ENCODE peak calls at places on chromosomes 11 and 22, in ten cellular contexts. One of them, this sample, is unnamed.
A peak's percentile ranks its signal among the peaks of the same experiment; 100 is the strongest.

GRCh38 chr11:19646308-19646707 is 66.3 kb upstream of the NAV2 start:
- DNase-seq in A549: no peak
- DNase-seq in GM12891: no peak
- DNase-seq in uterus: no peak
- DNase-seq in adrenal gland: no peak
- DNase-seq in sigmoid colon: no peak
- DNase-seq in body of pancreas: no peak
- DNase-seq in esophagus squamous epithelium: no peak
- DNase-seq in right lobe of liver: no peak
- DNase-seq in K562: no peak
- DNase-seq in this sample: no peak

GRCh38 chr11:88206746-88207145 is 31.5 kb upstream of the RAB38 start:
- DNase-seq in A549: no peak
- DNase-seq in GM12891: no peak
- DNase-seq in uterus: no peak
- DNase-seq in adrenal gland: no peak
- DNase-seq in sigmoid colon: no peak
- DNase-seq in body of pancreas: no peak
- DNase-seq in esophagus squamous epithelium: no peak
- DNase-seq in right lobe of liver: no peak
- DNase-seq in K562: no peak
- DNase-seq in this sample: no peak

GRCh38 chr11:128200467-128200866 is 386.9 kb downstream of the ETS1 start:
- DNase-seq in A549: no peak
- DNase-seq in GM12891: no peak
- DNase-seq in uterus: no peak
- DNase-seq in adrenal gland: no peak
- DNase-seq in sigmoid colon: no peak
- DNase-seq in body of pancreas: no peak
- DNase-seq in esophagus squamous epithelium: no peak
- DNase-seq in right lobe of liver: no peak
- DNase-seq in K562: no peak
- DNase-seq in this sample: no peak

GRCh38 chr11:82465481-82465880 is 268.2 kb downstream of the FAM181B start:
- DNase-seq in A549: no peak
- DNase-seq in GM12891: no peak
- DNase-seq in uterus: no peak
- DNase-seq in adrenal gland: no peak
- DNase-seq in sigmoid colon: no peak
- DNase-seq in body of pancreas: no peak
- DNase-seq in esophagus squamous epithelium: no peak
- DNase-seq in right lobe of liver: no peak
- DNase-seq in K562: no peak
- DNase-seq in this sample: no peak

GRCh38 chr11:7964873-7965272 is 374 bp downstream of the NLRP10 start:
- DNase-seq in A549: no peak
- DNase-seq in GM12891: no peak
- DNase-seq in uterus: no peak
- DNase-seq in adrenal gland: no peak
- DNase-seq in sigmoid colon: no peak
- DNase-seq in body of pancreas: no peak
- DNase-seq in esophagus squamous epithelium: no peak
- DNase-seq in right lobe of liver: no peak
- DNase-seq in K562: no peak
- DNase-seq in this sample: no peak

GRCh38 chr11:65802841-65803240 is 16.0 kb downstream of the OVOL1 start:
- DNase-seq in A549: no peak
- DNase-seq in GM12891: peak; percentile 71
- DNase-seq in uterus: no peak
- DNase-seq in adrenal gland: no peak
- DNase-seq in sigmoid colon: no peak
- DNase-seq in body of pancreas: no peak
- DNase-seq in esophagus squamous epithelium: no peak
- DNase-seq in right lobe of liver: no peak
- DNase-seq in K562: no peak
- DNase-seq in this sample: no peak

GRCh38 chr11:75668508-75669297 is at the start of gene MAP6:
- DNase-seq in A549: peak; percentile 21
- DNase-seq in GM12891: peak; percentile 48
- DNase-seq in uterus: no peak
- DNase-seq in adrenal gland: peak; percentile 18
- DNase-seq in sigmoid colon: no peak
- DNase-seq in body of pancreas: peak; percentile 9
- DNase-seq in esophagus squamous epithelium: no peak
- DNase-seq in right lobe of liver: no peak
- DNase-seq in K562: peak; percentile 22
- DNase-seq in this sample: no peak

GRCh38 chr11:71240061-71240690 is 12.2 kb downstream of the SHANK2 start:
- DNase-seq in A549: no peak
- DNase-seq in GM12891: no peak
- DNase-seq in uterus: no peak
- DNase-seq in adrenal gland: no peak
- DNase-seq in sigmoid colon: peak; percentile 50
- DNase-seq in body of pancreas: no peak
- DNase-seq in esophagus squamous epithelium: no peak
- DNase-seq in right lobe of liver: peak; percentile 31
- DNase-seq in K562: no peak
- DNase-seq in this sample: no peak

DNA sequence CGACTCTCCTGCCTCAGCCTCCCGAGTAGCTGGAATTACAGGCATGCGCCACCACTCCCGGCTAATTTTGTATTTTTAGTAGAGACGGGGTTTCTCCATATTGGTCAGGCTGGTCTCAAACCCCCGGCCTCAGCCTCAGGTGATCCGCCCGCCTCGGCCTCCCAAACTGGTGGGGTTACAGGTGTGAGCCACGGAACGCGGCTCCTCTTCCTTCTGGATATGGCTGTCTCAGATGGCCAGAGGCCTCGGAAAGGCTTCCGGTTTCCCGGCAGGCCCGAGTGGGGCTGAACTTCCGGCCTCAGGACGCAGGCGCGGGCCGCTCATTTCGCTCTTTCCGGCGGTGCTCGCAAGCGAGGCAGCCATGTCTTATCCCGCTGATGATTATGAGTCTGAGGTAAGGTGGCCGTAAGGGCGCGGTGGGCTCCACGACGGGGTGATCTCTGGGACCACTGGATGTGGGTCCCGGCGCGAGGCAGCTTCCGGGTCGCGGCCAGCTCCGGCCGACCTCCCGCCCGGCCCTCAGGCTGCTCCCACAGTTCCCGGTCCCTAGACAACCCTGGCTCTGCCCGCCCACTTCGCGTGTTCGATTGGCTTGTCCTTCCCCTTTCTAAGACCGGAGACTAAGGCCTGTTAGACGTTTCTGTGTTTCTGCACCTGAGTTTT is at the start of gene EIF3L:
- DNase-seq in A549: peak; percentile 90
- DNase-seq in GM12891: peak; percentile 94
- DNase-seq in uterus: peak; percentile 86
- DNase-seq in adrenal gland: peak; percentile 91
- DNase-seq in sigmoid colon: peak; percentile 95
- DNase-seq in body of pancreas: peak; percentile 93
- DNase-seq in esophagus squamous epithelium: peak; percentile 41
- DNase-seq in right lobe of liver: peak; percentile 94
- DNase-seq in K562: peak; percentile 93
- DNase-seq in this sample: peak; percentile 79
- TF ChIP-seq POLR2A in A549: peak; percentile 69
- TF ChIP-seq POLR2A in GM12891: peak; percentile 89
- TF ChIP-seq POLR2A in uterus: peak; percentile 86
- TF ChIP-seq POLR2A in adrenal gland: peak; percentile 84
- TF ChIP-seq POLR2A in sigmoid colon: peak; percentile 83
- TF ChIP-seq POLR2A in body of pancreas: peak; percentile 83
- TF ChIP-seq POLR2A in esophagus squamous epithelium: no peak
- TF ChIP-seq POLR2A in right lobe of liver: peak; percentile 90
- TF ChIP-seq POLR2A in K562: peak; percentile 98
- TF ChIP-seq POLR2A in this sample: peak; percentile 79

GRCh38 chr11:114111369-114112042 is 52.0 kb downstream of the ZBTB16 start:
- DNase-seq in A549: no peak
- DNase-seq in GM12891: no peak
- DNase-seq in uterus: no peak
- DNase-seq in adrenal gland: no peak
- DNase-seq in sigmoid colon: no peak
- DNase-seq in body of pancreas: no peak
- DNase-seq in esophagus squamous epithelium: no peak
- DNase-seq in right lobe of liver: no peak
- DNase-seq in K562: no peak
- DNase-seq in this sample: no peak
- TF ChIP-seq POLR2A in A549: no peak
- TF ChIP-seq POLR2A in GM12891: no peak
- TF ChIP-seq POLR2A in uterus: no peak
- TF ChIP-seq POLR2A in adrenal gland: no peak
- TF ChIP-seq POLR2A in sigmoid colon: no peak
- TF ChIP-seq POLR2A in body of pancreas: no peak
- TF ChIP-seq POLR2A in esophagus squamous epithelium: no peak
- TF ChIP-seq POLR2A in right lobe of liver: no peak
- TF ChIP-seq POLR2A in K562: no peak
- TF ChIP-seq POLR2A in this sample: no peak

GRCh38 chr11:1546536-1547466 is 25.3 kb downstream of the DUSP8 start:
- DNase-seq in A549: peak; percentile 58
- DNase-seq in GM12891: peak; percentile 88
- DNase-seq in uterus: no peak
- DNase-seq in adrenal gland: peak; percentile 54
- DNase-seq in sigmoid colon: no peak
- DNase-seq in body of pancreas: peak; percentile 71
- DNase-seq in esophagus squamous epithelium: no peak
- DNase-seq in right lobe of liver: no peak
- DNase-seq in K562: peak; percentile 63
- DNase-seq in this sample: peak; percentile 89

GRCh38 chr11:1547467-1548098 is 24.5 kb downstream of the DUSP8 start:
- DNase-seq in A549: no peak
- DNase-seq in GM12891: no peak
- DNase-seq in uterus: no peak
- DNase-seq in adrenal gland: no peak
- DNase-seq in sigmoid colon: no peak
- DNase-seq in body of pancreas: no peak
- DNase-seq in esophagus squamous epithelium: no peak
- DNase-seq in right lobe of liver: no peak
- DNase-seq in K562: no peak
- DNase-seq in this sample: no peak

GRCh38 chr11:1549355-1550330 is 22.4 kb downstream of the DUSP8 start:
- DNase-seq in A549: no peak
- DNase-seq in GM12891: no peak
- DNase-seq in uterus: no peak
- DNase-seq in adrenal gland: no peak
- DNase-seq in sigmoid colon: no peak
- DNase-seq in body of pancreas: no peak
- DNase-seq in esophagus squamous epithelium: no peak
- DNase-seq in right lobe of liver: no peak
- DNase-seq in K562: peak; percentile 48
- DNase-seq in this sample: no peak

GRCh38 chr11:1546077-1546535 is 26.0 kb downstream of the DUSP8 start:
- DNase-seq in A549: no peak
- DNase-seq in GM12891: no peak
- DNase-seq in uterus: no peak
- DNase-seq in adrenal gland: no peak
- DNase-seq in sigmoid colon: no peak
- DNase-seq in body of pancreas: no peak
- DNase-seq in esophagus squamous epithelium: no peak
- DNase-seq in right lobe of liver: no peak
- DNase-seq in K562: no peak
- DNase-seq in this sample: no peak

DNA sequence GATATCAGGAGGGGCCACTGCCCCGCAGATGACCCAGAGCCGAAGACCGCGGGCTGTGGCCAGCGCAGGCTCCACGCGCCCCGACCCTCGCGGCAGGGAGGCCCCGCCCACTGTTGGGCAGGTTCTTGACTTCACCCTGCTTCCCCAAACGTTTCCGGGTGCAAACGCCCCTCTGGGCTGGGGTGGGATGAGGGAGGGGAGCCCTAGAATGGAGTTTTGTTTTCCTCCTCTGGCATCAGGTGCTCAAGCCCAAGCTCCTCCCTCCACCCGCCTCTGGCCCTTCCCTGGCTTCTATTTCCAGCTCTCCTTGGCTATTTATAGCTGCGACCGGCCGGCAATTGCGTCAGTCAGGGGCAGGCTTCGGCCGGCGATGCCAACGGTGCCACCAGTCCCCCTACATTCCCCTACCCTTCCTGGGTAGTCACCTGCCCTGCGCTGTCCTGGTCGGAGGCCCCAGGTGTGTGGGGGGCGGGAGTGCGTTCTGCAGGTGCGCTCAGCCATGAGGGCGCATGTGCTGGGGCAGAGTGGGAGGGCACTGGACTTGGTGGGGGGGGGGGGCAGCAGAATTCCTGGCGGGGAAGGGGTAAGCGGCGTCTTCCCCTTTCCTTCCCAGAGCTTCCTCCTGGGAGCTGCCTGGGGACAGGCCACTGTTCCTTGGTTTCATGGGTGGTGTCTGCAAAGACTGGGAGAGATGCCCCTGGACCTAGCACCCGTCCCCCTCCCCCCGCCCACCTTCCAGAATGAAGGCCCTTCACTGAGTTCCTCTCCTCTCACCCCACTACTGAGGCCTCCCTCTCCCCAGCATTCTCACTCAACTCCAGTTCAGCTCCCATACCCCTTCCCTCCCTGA is 23.6 kb downstream of the DUSP8 start:
- DNase-seq in A549: peak; percentile 71
- DNase-seq in GM12891: no peak
- DNase-seq in uterus: peak; percentile 68
- DNase-seq in adrenal gland: peak; percentile 87
- DNase-seq in sigmoid colon: peak; percentile 94
- DNase-seq in body of pancreas: peak; percentile 95
- DNase-seq in esophagus squamous epithelium: no peak
- DNase-seq in right lobe of liver: peak; percentile 79
- DNase-seq in K562: peak; percentile 23
- DNase-seq in this sample: peak; percentile 94
- TF ChIP-seq POLR2A in A549: no peak
- TF ChIP-seq POLR2A in GM12891: no peak
- TF ChIP-seq POLR2A in uterus: peak; percentile 43
- TF ChIP-seq POLR2A in adrenal gland: no peak
- TF ChIP-seq POLR2A in sigmoid colon: no peak
- TF ChIP-seq POLR2A in body of pancreas: no peak
- TF ChIP-seq POLR2A in esophagus squamous epithelium: no peak
- TF ChIP-seq POLR2A in right lobe of liver: peak; percentile 52
- TF ChIP-seq POLR2A in K562: no peak
- TF ChIP-seq POLR2A in this sample: no peak

GRCh38 chr11:2826679-2827056 is 58.9 kb downstream of the CDKN1C start:
- DNase-seq in A549: no peak
- DNase-seq in GM12891: no peak
- DNase-seq in uterus: no peak
- DNase-seq in adrenal gland: no peak
- DNase-seq in sigmoid colon: no peak
- DNase-seq in body of pancreas: no peak
- DNase-seq in esophagus squamous epithelium: no peak
- DNase-seq in right lobe of liver: no peak
- DNase-seq in K562: no peak
- DNase-seq in this sample: peak; percentile 44

GRCh38 chr11:2827256-2827655 is 58.3 kb downstream of the CDKN1C start:
- DNase-seq in A549: no peak
- DNase-seq in GM12891: no peak
- DNase-seq in uterus: no peak
- DNase-seq in adrenal gland: no peak
- DNase-seq in sigmoid colon: no peak
- DNase-seq in body of pancreas: no peak
- DNase-seq in esophagus squamous epithelium: no peak
- DNase-seq in right lobe of liver: no peak
- DNase-seq in K562: no peak
- DNase-seq in this sample: no peak

GRCh38 chr11:2825886-2826678 is 59.5 kb downstream of the CDKN1C start:
- DNase-seq in A549: no peak
- DNase-seq in GM12891: no peak
- DNase-seq in uterus: peak; percentile 94
- DNase-seq in adrenal gland: peak; percentile 73
- DNase-seq in sigmoid colon: peak; percentile 96
- DNase-seq in body of pancreas: peak; percentile 59
- DNase-seq in esophagus squamous epithelium: no peak
- DNase-seq in right lobe of liver: no peak
- DNase-seq in K562: no peak
- DNase-seq in this sample: peak; percentile 92

GRCh38 chr11:2824851-2825250 is 60.7 kb downstream of the CDKN1C start:
- DNase-seq in A549: no peak
- DNase-seq in GM12891: no peak
- DNase-seq in uterus: peak; percentile 50
- DNase-seq in adrenal gland: no peak
- DNase-seq in sigmoid colon: peak; percentile 85
- DNase-seq in body of pancreas: no peak
- DNase-seq in esophagus squamous epithelium: no peak
- DNase-seq in right lobe of liver: no peak
- DNase-seq in K562: no peak
- DNase-seq in this sample: no peak

GRCh38 chr11:2825261-2825885 is 60.2 kb downstream of the CDKN1C start:
- DNase-seq in A549: no peak
- DNase-seq in GM12891: no peak
- DNase-seq in uterus: peak; percentile 89
- DNase-seq in adrenal gland: peak; percentile 63
- DNase-seq in sigmoid colon: peak; percentile 97
- DNase-seq in body of pancreas: peak; percentile 64
- DNase-seq in esophagus squamous epithelium: no peak
- DNase-seq in right lobe of liver: no peak
- DNase-seq in K562: no peak
- DNase-seq in this sample: peak; percentile 89
- TF ChIP-seq POLR2A in A549: no peak
- TF ChIP-seq POLR2A in GM12891: no peak
- TF ChIP-seq POLR2A in uterus: peak; percentile 14
- TF ChIP-seq POLR2A in adrenal gland: no peak
- TF ChIP-seq POLR2A in sigmoid colon: no peak
- TF ChIP-seq POLR2A in body of pancreas: no peak
- TF ChIP-seq POLR2A in esophagus squamous epithelium: no peak
- TF ChIP-seq POLR2A in right lobe of liver: no peak
- TF ChIP-seq POLR2A in K562: no peak
- TF ChIP-seq POLR2A in this sample: no peak

This sample was measured in H54.